ENCODE peak calls at places on chromosomes 11 and 22, in six cellular contexts. C is suprapubic skin; F is upper lobe of right lung; X is CD4-positive, alpha-beta memory T cell; N is prostate gland; D is hepatocyte. A is an unnamed sample. For H3K4me1, the result is how much of the 10 kb centered on the place peaks cover.

GRCh38 chr11:132064987-132065620 is 694.7 kb downstream of the NTM start:
- DNase-seq in C (no peak), F (no peak), X (no peak), N (no peak), D (peak), A (no peak)

GRCh38 chr11:83540112-83540675 is 254.0 kb upstream of the CCDC90B start:
- DNase-seq in C (no peak), F (no peak), X (no peak), N (no peak), D (no peak), A (no peak)

GRCh38 chr11:43987384-43988039 is 45.1 kb downstream of the C11orf96 start:
- DNase-seq in C (peak), F (peak), X (no peak), N (no peak), D (peak), A (peak)

GRCh38 chr11:60987577-60988277 is 16.2 kb downstream of the CD6 start:
- DNase-seq in C (peak), F (no peak), X (peak), N (no peak), D (no peak), A (no peak)

GRCh38 chr11:45895553-45896259 is 10.3 kb downstream of the MAPK8IP1 start:
- DNase-seq in C (no peak), F (no peak), X (no peak), N (no peak), D (no peak), A (no peak)

GRCh38 chr11:131969261-131969660 is 598.8 kb downstream of the NTM start:
- DNase-seq in C (no peak), F (no peak), X (no peak), N (no peak), D (no peak), A (no peak)

GRCh38 chr11:17148536-17148935 is 59.2 kb downstream of the PIK3C2A start:
- DNase-seq in C (no peak), F (no peak), X (no peak), N (no peak), D (no peak), A (no peak)

GRCh38 chr11:12090061-12090572 is 20.3 kb upstream of the MICAL2 start:
- DNase-seq in C (peak), F (peak), X (no peak), N (no peak), D (no peak), A (peak)

GRCh38 chr11:69822676-69823494 is 3.7 kb upstream of the FGF3 start:
- DNase-seq in C (no peak), F (no peak), X (no peak), N (no peak), D (no peak), A (no peak)

GRCh38 chr22:50529416-50530279 is at the start of gene TYMP:
- DNase-seq in C (peak), F (peak), X (peak), N (peak), D (peak), A (no peak)
- H3K4me1 ChIP-seq in C (half or more), F (half or more), X (half or more), N (under half), D (under half), A (under half)

GRCh38 chr22:20254975-20255946 is 12.9 kb downstream of the RTN4R start:
- DNase-seq in C (no peak), F (no peak), X (no peak), N (no peak), D (no peak), A (no peak)
- H3K27ac ChIP-seq in C (no peak), F (no peak), X (no peak), N (no peak), D (no peak), A (no peak)

GRCh38 chr22:30310881-30311771 is 15.6 kb downstream of the TBC1D10A start:
- DNase-seq in C (peak), F (peak), X (no peak), N (peak), D (no peak), A (peak)
- H3K4me1 ChIP-seq in C (half or more), F (half or more), X (half or more), N (half or more), D (under half), A (under half)

GRCh38 chr22:17678817-17679385 is 40.3 kb downstream of the BCL2L13 start:
- DNase-seq in C (no peak), F (no peak), X (no peak), N (no peak), D (no peak), A (no peak)
- H3K27ac ChIP-seq in C (no peak), F (no peak), X (no peak), N (no peak), D (no peak), A (no peak)

DNA sequence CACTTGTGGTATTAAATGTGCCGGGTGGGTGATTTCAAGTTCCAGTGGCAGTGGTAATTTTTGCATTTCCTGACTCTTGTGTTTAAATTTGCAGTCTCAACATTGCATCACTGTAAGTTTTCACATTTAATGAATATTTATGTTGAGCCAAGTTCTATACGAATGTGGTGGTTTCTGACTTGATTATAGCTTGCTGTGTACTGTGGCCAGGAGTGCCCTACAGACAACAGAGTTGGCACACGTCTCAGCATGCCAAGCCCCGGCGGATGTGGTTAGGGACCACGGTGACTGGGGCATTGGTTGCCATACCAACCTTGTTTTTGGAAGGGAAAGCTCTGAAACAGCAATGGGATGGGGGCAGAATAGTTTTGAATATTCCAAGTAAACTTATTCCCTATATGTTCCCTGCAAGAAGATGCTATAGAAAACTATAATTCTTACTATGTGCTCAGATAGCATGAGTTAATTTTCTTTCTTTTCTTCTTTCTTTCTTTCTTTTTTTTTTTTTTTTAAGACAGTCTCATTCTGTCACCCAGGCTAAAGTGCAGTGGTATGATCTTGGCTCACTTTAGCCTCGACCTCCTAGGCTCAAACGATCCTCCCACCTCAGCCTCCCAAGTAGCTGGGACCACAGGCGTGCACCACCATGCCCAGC is 16.0 kb downstream of the ZNRF3 start:
- DNase-seq in C (peak), F (no peak), X (peak), N (no peak), D (no peak), A (no peak)
- H3K4me1 ChIP-seq in C (under half), F (under half), X (under half), N (under half), D (under half), A (under half)

GRCh38 chr11:123187221-123187620 is 7.8 kb downstream of the CLMP start:
- DNase-seq in C (no peak), F (no peak), X (no peak), N (no peak), D (no peak), A (no peak)
- H3K27ac ChIP-seq in C (no peak), F (no peak), X (no peak), N (no peak), D (peak), A (no peak)

GRCh38 chr11:90216611-90217010 is 6.2 kb downstream of the CHORDC1 start:
- DNase-seq in C (no peak), F (no peak), X (no peak), N (no peak), D (no peak), A (no peak)

GRCh38 chr11:90222152-90222458 is 744 bp downstream of the CHORDC1 start:
- DNase-seq in C (no peak), F (no peak), X (no peak), N (no peak), D (no peak), A (no peak)

GRCh38 chr11:90220391-90220790 is 2.5 kb downstream of the CHORDC1 start:
- DNase-seq in C (no peak), F (no peak), X (no peak), N (no peak), D (no peak), A (no peak)

GRCh38 chr11:90219438-90219837 is 3.4 kb downstream of the CHORDC1 start:
- DNase-seq in C (no peak), F (no peak), X (no peak), N (no peak), D (no peak), A (no peak)

GRCh38 chr11:90218606-90219005 is 4.2 kb downstream of the CHORDC1 start:
- DNase-seq in C (no peak), F (peak), X (no peak), N (no peak), D (no peak), A (no peak)
- H3K4me1 ChIP-seq in C (under half), F (under half), X (half or more), N (under half), D (under half), A (under half)

GRCh38 chr11:1557168-1557884 is 14.7 kb downstream of the DUSP8 start:
- DNase-seq in C (peak), F (peak), X (no peak), N (no peak), D (no peak), A (no peak)
- H3K27ac ChIP-seq in C (no peak), F (peak), X (no peak), N (peak), D (peak), A (no peak)

DNA sequence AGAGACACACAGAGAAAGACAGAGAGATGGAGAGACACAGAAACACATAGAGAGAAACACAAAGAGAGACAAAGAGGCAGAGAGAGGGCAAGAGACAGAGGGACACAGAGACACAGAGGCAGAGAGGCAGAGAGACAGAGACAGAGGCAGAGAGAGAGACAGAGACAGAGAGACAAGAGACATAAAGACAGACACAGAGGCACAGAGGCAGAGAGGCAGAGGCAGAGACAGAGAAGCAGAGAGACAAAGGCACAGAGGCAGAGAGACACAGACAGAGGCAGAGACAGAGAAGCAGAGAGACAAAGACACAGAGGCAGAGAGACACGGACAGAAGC is 6.3 kb downstream of the TNNI2 start:
- DNase-seq in C (no peak), F (no peak), X (no peak), N (no peak), D (no peak), A (no peak)
- H3K4me1 ChIP-seq in C (under half), F (under half), X (half or more), N (under half), D (under half), A (under half)

A was measured in cardiac muscle cell.